ENCODE peak calls at places on chromosomes 3 and 15, in five cellular contexts. M is stimulated activated CD8-positive, alpha-beta memory T cell treated with anti-CD3 and anti-CD28 coated beads, Interleukin-7, amount 100 ng/mL, for 4 hours; J is GM20000; F is thoracic aorta; V is SHP77. P is an unnamed sample.
A peak's percentile ranks its signal among the peaks of the same experiment; 100 is the strongest.

GRCh38 chr3:8639585-8639984 is 5.0 kb downstream of the SSUH2 start:
- DNase-seq in J (no peak), V (no peak), M (no peak), F (no peak), P (no peak)

GRCh38 chr15:41482478-41482877 is 11.2 kb upstream of the ITPKA start:
- DNase-seq in V (no peak), M (no peak), F (no peak), J (no peak), P (no peak)

GRCh38 chr3:127860223-127860622 is 37.9 kb upstream of the MGLL start:
- DNase-seq in M (no peak), F (no peak), V (no peak), J (no peak), P (no peak)

GRCh38 chr3:18425641-18426403 is 683 bp upstream of the SATB1 start:
- DNase-seq in M (peak; percentile 69), F (no peak), V (peak; percentile 82), J (no peak), P (peak; percentile 31)

GRCh38 chr15:34644851-34645250 is 61.4 kb upstream of the GOLGA8B start:
- DNase-seq in V (no peak), J (no peak), M (no peak), F (no peak), P (no peak)

GRCh38 chr3:79148786-79149185 is 619.0 kb downstream of the ROBO1 start:
- DNase-seq in M (no peak), V (no peak), F (no peak), J (no peak), P (no peak)

GRCh38 chr3:129934234-129935123 is 40.0 kb upstream of the TRH start:
- DNase-seq in M (no peak), J (peak; percentile 56), V (peak; percentile 41), F (no peak), P (no peak)

GRCh38 chr3:127539366-127540060 is 51.0 kb downstream of the TPRA1 start:
- DNase-seq in F (no peak), J (no peak), M (no peak), V (no peak), P (no peak)

GRCh38 chr15:91311986-91312385 is 211.9 kb downstream of the SV2B start:
- DNase-seq in F (no peak), M (no peak), J (no peak), V (no peak), P (no peak)

GRCh38 chr15:64009798-64010241 is 36.5 kb downstream of the DAPK2 start:
- DNase-seq in J (no peak), F (no peak), M (peak; percentile 19), V (no peak), P (no peak)

GRCh38 chr3:151552589-151552988 is 91.7 kb upstream of the IGSF10 start:
- DNase-seq in V (no peak), M (no peak), F (no peak), J (no peak), P (no peak)

GRCh38 chr15:26129852-26130251 is 266.7 kb upstream of the ATP10A start:
- DNase-seq in J (no peak), V (no peak), F (no peak), M (no peak), P (no peak)

GRCh38 chr3:176430244-176430893 is 766.9 kb downstream of the TBL1XR1 start:
- DNase-seq in M (no peak), F (no peak), V (peak; percentile 38), J (peak; percentile 20), P (no peak)

GRCh38 chr15:75348034-75348562 is 1.3 kb downstream of the NEIL1 start:
- DNase-seq in F (no peak), V (no peak), J (peak; percentile 60), M (no peak), P (no peak)

GRCh38 chr3:45986303-45986982 is 9.2 kb downstream of the FYCO1 start:
- DNase-seq in J (no peak), V (peak; percentile 86), M (no peak), F (no peak), P (no peak)

GRCh38 chr3:52388933-52389332 is 56.0 kb downstream of the SEMA3G start:
- DNase-seq in V (no peak), J (no peak), F (no peak), M (no peak), P (no peak)

GRCh38 chr3:183534249-183534648 is 21.3 kb downstream of the KLHL6 start:
- DNase-seq in V (no peak), J (no peak), F (no peak), M (no peak), P (no peak)

GRCh38 chr15:85639752-85640381 is 154.9 kb downstream of the KLHL25 start:
- DNase-seq in V (no peak), J (peak; percentile 21), M (no peak), F (no peak), P (no peak)

GRCh38 chr15:95281470-95281869 is 1049.0 kb upstream of the NR2F2 start:
- DNase-seq in V (no peak), F (no peak), M (no peak), J (no peak), P (no peak)

GRCh38 chr15:26260517-26261133 is 397.5 kb upstream of the ATP10A start:
- DNase-seq in M (no peak), V (peak; percentile 27), J (no peak), F (no peak), P (no peak)

GRCh38 chr3:107913671-107914070 is 177.2 kb downstream of the CD47 start:
- DNase-seq in J (no peak), F (no peak), V (no peak), M (no peak), P (no peak)

GRCh38 chr3:12947504-12948369 is 106.4 kb upstream of the RPL32 start:
- DNase-seq in J (no peak), V (no peak), F (no peak), M (no peak), P (no peak)

GRCh38 chr15:52368402-52368801 is 72.8 kb upstream of the MYO5C start:
- DNase-seq in M (no peak), F (no peak), J (no peak), V (no peak), P (no peak)

GRCh38 chr3:94004301-94004910 is 24.0 kb downstream of the STX19 start:
- DNase-seq in V (peak; percentile 41), M (peak; percentile 2), J (peak; percentile 44), F (no peak), P (no peak)

GRCh38 chr3:124995460-124995994 is 60.3 kb downstream of the HEG1 start:
- DNase-seq in J (peak; percentile 77), V (peak; percentile 37), F (no peak), M (peak; percentile 15), P (peak; percentile 5)

GRCh38 chr3:42032693-42033349 is 58.3 kb upstream of the TRAK1 start:
- DNase-seq in J (no peak), F (peak; percentile 54), M (no peak), V (no peak), P (no peak)

GRCh38 chr15:57259511-57260143 is 116.7 kb upstream of the CGNL1 start:
- DNase-seq in J (no peak), F (no peak), V (peak; percentile 99), M (no peak), P (no peak)

GRCh38 chr15:92451225-92451825 is 57.6 kb downstream of the ST8SIA2 start:
- DNase-seq in J (no peak), M (no peak), V (no peak), F (no peak), P (no peak)

GRCh38 chr3:31166249-31166885 is 271.9 kb upstream of the GADL1 start:
- DNase-seq in V (no peak), M (no peak), F (no peak), J (no peak), P (no peak)

GRCh38 chr3:127226946-127227842 is 34.3 kb downstream of the PRR23E start:
- DNase-seq in J (no peak), V (peak; percentile 21), F (no peak), M (no peak), P (no peak)

GRCh38 chr3:84547971-84548970 is 410.5 kb upstream of the CADM2 start:
- DNase-seq in F (no peak), M (no peak), J (peak; percentile 17), V (peak; percentile 92), P (no peak)

GRCh38 chr15:100570282-100570681 is 31.7 kb downstream of the LINS1 start:
- DNase-seq in J (no peak), F (no peak), V (no peak), M (no peak), P (no peak)

GRCh38 chr15:100350434-100351226 is 8.9 kb upstream of the ADAMTS17 start:
- DNase-seq in M (no peak), J (no peak), V (peak; percentile 44), F (no peak), P (no peak)

P was measured in activated CD4-positive, CD25-positive, alpha-beta regulatory T cell treated with anti-CD3 and anti-CD28 coated beads, Interleukin-2, amount 50 U/mL, for 16 hours.